ENCODE peak calls at places on chromosomes 13 and 19, in nine cellular contexts. M is adrenal gland, Y is GM06990, E is K562, P is brain microvascular endothelial cell, G is HL-60, V is right cardiac atrium, N is AG04449, B is WERI-Rb-1. Z is an unnamed sample.

GRCh38 chr19:4870025-4870700 is 2.7 kb upstream of the PLIN3 start:
- DNase-seq in M (peak), Y (no peak), E (peak), P (peak), G (peak), V (peak), N (peak), B (peak), Z (peak)

GRCh38 chr19:11887247-11887617 is 350 bp upstream of the ZNF69 start:
- DNase-seq in M (no peak), Y (no peak), E (no peak), P (no peak), G (no peak), V (no peak), N (no peak), B (peak), Z (no peak)

GRCh38 chr13:31134055-31134711 is 27.5 kb downstream of the HSPH1 start:
- DNase-seq in M (no peak), Y (no peak), E (no peak), P (no peak), G (no peak), V (no peak), N (no peak), B (no peak), Z (no peak)

GRCh38 chr13:24997367-24997967 is 98.5 kb upstream of the PABPC3 start:
- DNase-seq in M (no peak), Y (no peak), E (peak), P (peak), G (no peak), V (no peak), N (no peak), B (peak), Z (no peak)

GRCh38 chr19:18941628-18942354 is 774 bp upstream of the HOMER3 start:
- DNase-seq in M (no peak), Y (no peak), E (no peak), P (no peak), G (no peak), V (no peak), N (no peak), B (no peak), Z (no peak)

GRCh38 chr19:55600336-55601028 is 394 bp downstream of the ZNF524 start:
- DNase-seq in M (no peak), Y (no peak), E (peak), P (no peak), G (peak), V (peak), N (no peak), B (peak), Z (no peak)

GRCh38 chr13:61146158-61146557 is 269.5 kb downstream of the PCDH20 start:
- DNase-seq in M (no peak), Y (no peak), E (no peak), P (no peak), G (no peak), V (no peak), N (no peak), B (no peak), Z (no peak)

GRCh38 chr19:535017-535835 is 3.7 kb downstream of the CDC34 start:
- DNase-seq in M (no peak), Y (no peak), E (peak), P (no peak), G (no peak), V (no peak), N (no peak), B (no peak), Z (no peak)

GRCh38 chr13:24784319-24784718 is 20.4 kb downstream of the RNF17 start:
- DNase-seq in M (no peak), Y (no peak), E (no peak), P (no peak), G (no peak), V (no peak), N (no peak), B (no peak), Z (no peak)

GRCh38 chr13:93788456-93788855 is 561.8 kb downstream of the GPC6 start:
- DNase-seq in M (no peak), Y (no peak), E (no peak), P (no peak), G (no peak), V (no peak), N (no peak), B (no peak), Z (no peak)

GRCh38 chr19:36046443-36047050 is 7.5 kb downstream of the THAP8 start:
- DNase-seq in M (no peak), Y (no peak), E (no peak), P (no peak), G (no peak), V (no peak), N (no peak), B (no peak), Z (peak)

GRCh38 chr19:33393286-33394005 is 19.9 kb downstream of the CEBPG start:
- DNase-seq in M (no peak), Y (no peak), E (no peak), P (no peak), G (no peak), V (no peak), N (no peak), B (no peak), Z (no peak)

GRCh38 chr19:41426952-41427646 is at the start of gene B3GNT8:
- DNase-seq in M (peak), Y (peak), E (peak), P (peak), G (peak), V (peak), N (no peak), B (peak), Z (peak)

GRCh38 chr13:57996717-57997116 is 365.2 kb downstream of the PCDH17 start:
- DNase-seq in M (no peak), Y (no peak), E (no peak), P (no peak), G (no peak), V (no peak), N (no peak), B (no peak), Z (peak)

GRCh38 chr19:55603581-55604292 is 1.7 kb upstream of the ZNF865 start:
- DNase-seq in M (no peak), Y (no peak), E (peak), P (no peak), G (no peak), V (no peak), N (no peak), B (no peak), Z (no peak)

GRCh38 chr19:35721374-35721773 is 3.6 kb downstream of the KMT2B start:
- DNase-seq in M (no peak), Y (no peak), E (no peak), P (no peak), G (no peak), V (no peak), N (no peak), B (no peak), Z (no peak)

GRCh38 chr19:48629297-48629598 is 7.9 kb downstream of the DBP start:
- DNase-seq in M (no peak), Y (no peak), E (no peak), P (no peak), G (no peak), V (no peak), N (no peak), B (no peak), Z (no peak)
- H3K4me3 ChIP-seq in M (no peak), Y (no peak), E (no peak), P (no peak), G (no peak), V (no peak), N (no peak), B (no peak), Z (no peak)

DNA sequence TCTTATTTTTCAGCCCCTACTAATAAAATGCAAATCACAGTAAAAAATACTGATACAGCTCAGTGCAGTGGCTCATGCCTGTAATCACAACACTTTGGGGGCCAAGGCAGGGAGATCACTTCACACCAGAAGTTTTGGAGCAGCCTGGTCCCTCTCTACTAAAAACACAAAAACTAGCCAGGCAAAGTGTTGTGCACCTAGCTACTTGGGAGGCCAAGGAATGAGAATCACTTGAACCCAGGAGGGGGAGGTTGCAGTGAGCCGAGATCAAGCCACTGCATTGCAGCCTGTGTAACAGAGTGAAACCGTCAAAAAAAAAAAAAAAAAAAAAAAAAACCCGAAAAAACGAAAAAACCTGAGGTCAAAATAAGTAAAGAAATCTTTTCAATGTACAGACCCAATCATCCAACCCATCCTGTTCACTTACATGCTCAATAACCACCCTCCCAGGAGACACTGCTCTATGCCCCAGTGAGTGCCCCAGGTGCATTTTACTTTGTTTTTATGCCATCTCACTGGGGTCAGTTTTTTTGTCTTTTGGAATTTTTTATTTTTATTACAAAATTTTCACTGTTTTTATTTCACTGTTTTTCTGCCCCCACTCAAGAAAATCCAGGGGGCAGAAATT is 107.1 kb downstream of the ZNF486 start:
- DNase-seq in M (no peak), Y (no peak), E (no peak), P (no peak), G (no peak), V (no peak), N (no peak), B (no peak), Z (no peak)
- H3K4me3 ChIP-seq in M (no peak), Y (no peak), E (no peak), P (no peak), G (no peak), V (no peak), N (no peak), B (no peak), Z (no peak)

GRCh38 chr13:37884026-37884425 is 14.5 kb upstream of the TRPC4 start:
- DNase-seq in M (no peak), Y (no peak), E (no peak), P (no peak), G (no peak), V (no peak), N (no peak), B (no peak), Z (no peak)

GRCh38 chr13:37889811-37890210 is 20.2 kb upstream of the TRPC4 start:
- DNase-seq in M (no peak), Y (no peak), E (no peak), P (no peak), G (no peak), V (no peak), N (no peak), B (no peak), Z (no peak)

GRCh38 chr13:37889102-37889501 is 19.5 kb upstream of the TRPC4 start:
- DNase-seq in M (no peak), Y (no peak), E (no peak), P (peak), G (no peak), V (no peak), N (no peak), B (no peak), Z (no peak)

GRCh38 chr13:37884674-37885073 is 15.1 kb upstream of the TRPC4 start:
- DNase-seq in M (no peak), Y (no peak), E (no peak), P (no peak), G (no peak), V (no peak), N (no peak), B (no peak), Z (no peak)

GRCh38 chr13:37886879-37887278 is 17.3 kb upstream of the TRPC4 start:
- DNase-seq in M (no peak), Y (no peak), E (no peak), P (no peak), G (no peak), V (no peak), N (no peak), B (no peak), Z (no peak)
- H3K4me3 ChIP-seq in M (no peak), Y (no peak), E (no peak), P (no peak), G (no peak), V (no peak), N (no peak), B (no peak), Z (no peak)

GRCh38 chr19:52687658-52688057 is 47.2 kb downstream of the ZNF611 start:
- DNase-seq in M (no peak), Y (no peak), E (no peak), P (no peak), G (no peak), V (no peak), N (no peak), B (no peak), Z (no peak)

GRCh38 chr19:52690395-52691214 is 44.2 kb downstream of the ZNF611 start:
- DNase-seq in M (peak), Y (peak), E (peak), P (peak), G (peak), V (peak), N (peak), B (peak), Z (peak)

GRCh38 chr19:52689804-52690394 is 44.9 kb downstream of the ZNF611 start:
- DNase-seq in M (peak), Y (peak), E (peak), P (no peak), G (peak), V (peak), N (no peak), B (peak), Z (no peak)

GRCh38 chr19:52685811-52686210 is 47.7 kb upstream of the ZNF83 start:
- DNase-seq in M (no peak), Y (no peak), E (no peak), P (no peak), G (no peak), V (no peak), N (no peak), B (no peak), Z (no peak)

GRCh38 chr19:52688335-52688734 is 46.5 kb downstream of the ZNF611 start:
- DNase-seq in M (no peak), Y (no peak), E (no peak), P (no peak), G (no peak), V (no peak), N (no peak), B (no peak), Z (no peak)
- H3K4me3 ChIP-seq in M (no peak), Y (no peak), E (peak), P (no peak), G (no peak), V (no peak), N (no peak), B (no peak), Z (no peak)

Z was measured in skeletal muscle cell.